ENCODE peak calls at places on chromosomes 16 and 17, in six cellular contexts. E is GM10248, H is LNCaP clone FGC, G is GM12865, A is Calu3, V is mesothelial cell of epicardium. K is an unnamed sample.

GRCh38 chr16:63890723-63891122 is 1231.1 kb downstream of the CDH11 start:
- DNase-seq in V (no peak), G (no peak), E (no peak), A (no peak), H (no peak), K (no peak)

GRCh38 chr16:10067406-10067805 is 114.8 kb downstream of the GRIN2A start:
- DNase-seq in V (no peak), A (no peak), H (no peak), E (no peak), G (no peak), K (no peak)

GRCh38 chr17:1758812-1759211 is 3.0 kb upstream of the SERPINF1 start:
- DNase-seq in H (no peak), G (no peak), V (no peak), E (no peak), A (no peak), K (no peak)

GRCh38 chr17:34243732-34244299 is 11.3 kb upstream of the CCL2 start:
- DNase-seq in V (no peak), H (no peak), A (no peak), E (no peak), G (no peak), K (no peak)

GRCh38 chr17:69574257-69575197 is 160.0 kb downstream of the MAP2K6 start:
- DNase-seq in G (no peak), E (no peak), A (no peak), V (no peak), H (no peak), K (no peak)

GRCh38 chr17:74430385-74430705 is 1.5 kb upstream of the GPRC5C start:
- DNase-seq in G (no peak), V (no peak), H (no peak), A (peak; percentile 19), E (no peak), K (no peak)

GRCh38 chr17:76152580-76152979 is 11.5 kb upstream of the FOXJ1 start:
- DNase-seq in G (no peak), H (no peak), E (no peak), A (no peak), V (no peak), K (no peak)

GRCh38 chr17:37131064-37131463 is 182.3 kb downstream of the AATF start:
- DNase-seq in A (no peak), G (no peak), V (no peak), H (no peak), E (no peak), K (no peak)

GRCh38 chr17:15398736-15399331 is 57.4 kb upstream of the TEKT3 start:
- DNase-seq in G (no peak), V (no peak), E (no peak), A (no peak), H (no peak), K (no peak)

GRCh38 chr16:4747906-4748681 is 13.8 kb downstream of the DNAAF8 start:
- DNase-seq in H (no peak), A (no peak), E (no peak), V (no peak), G (peak; percentile 22), K (no peak)

GRCh38 chr16:84214451-84215066 is 23.6 kb downstream of the ADAD2 start:
- DNase-seq in A (no peak), E (no peak), V (no peak), H (no peak), G (no peak), K (no peak)

GRCh38 chr17:35543856-35544255 is 6.4 kb upstream of the SLFN12L start:
- DNase-seq in E (no peak), G (no peak), V (no peak), H (no peak), A (peak; percentile 18), K (no peak)

GRCh38 chr17:33973491-33973890 is 281.6 kb upstream of the CCL2 start:
- DNase-seq in V (no peak), G (no peak), H (no peak), E (no peak), A (no peak), K (no peak)

GRCh38 chr16:66983033-66983432 is 5.4 kb upstream of the CES4A start:
- DNase-seq in G (no peak), V (no peak), H (no peak), A (no peak), E (no peak), K (no peak)

GRCh38 chr17:7548585-7549400 is at the start of gene TNFSF12:
- DNase-seq in G (no peak), E (peak; percentile 76), H (no peak), A (peak; percentile 16), V (no peak), K (peak; percentile 79)

GRCh38 chr17:81113158-81113724 is 52.1 kb upstream of the PVALEF start:
- DNase-seq in G (no peak), V (no peak), E (no peak), A (no peak), H (no peak), K (no peak)

GRCh38 chr17:78939615-78940014 is 14.4 kb upstream of the TIMP2 start:
- DNase-seq in E (no peak), H (no peak), V (no peak), A (no peak), G (no peak), K (no peak)

GRCh38 chr16:25009822-25010221 is 5.3 kb downstream of the ARHGAP17 start:
- DNase-seq in H (no peak), E (no peak), G (no peak), V (no peak), A (no peak), K (no peak)

GRCh38 chr17:7211512-7212277 is 7.9 kb downstream of the DLG4 start:
- DNase-seq in V (no peak), A (no peak), G (no peak), H (no peak), E (no peak), K (no peak)

GRCh38 chr16:11218324-11218962 is 37.6 kb downstream of the SOCS1 start:
- DNase-seq in V (no peak), A (no peak), H (no peak), G (no peak), E (no peak), K (no peak)

GRCh38 chr17:16486373-16487250 is 5.4 kb downstream of the LRRC75A start:
- DNase-seq in E (no peak), H (peak; percentile 75), A (peak; percentile 78), V (peak; percentile 53), G (no peak), K (no peak)

GRCh38 chr17:67718325-67718941 is 697 bp downstream of the NOL11 start:
- DNase-seq in V (no peak), A (peak; percentile 21), G (peak; percentile 44), E (peak; percentile 46), H (no peak), K (peak; percentile 42)

GRCh38 chr17:410674-411401 is 58.2 kb upstream of the RPH3AL start:
- DNase-seq in V (peak; percentile 43), E (no peak), A (peak; percentile 5), H (no peak), G (peak; percentile 54), K (no peak)

GRCh38 chr16:58331024-58331707 is 36.3 kb upstream of the PRSS54 start:
- DNase-seq in G (no peak), V (peak; percentile 53), E (no peak), H (no peak), A (peak; percentile 33), K (no peak)

GRCh38 chr16:65044861-65045260 is 77.0 kb downstream of the CDH11 start:
- DNase-seq in H (no peak), E (no peak), V (no peak), G (no peak), A (no peak), K (no peak)

DNA sequence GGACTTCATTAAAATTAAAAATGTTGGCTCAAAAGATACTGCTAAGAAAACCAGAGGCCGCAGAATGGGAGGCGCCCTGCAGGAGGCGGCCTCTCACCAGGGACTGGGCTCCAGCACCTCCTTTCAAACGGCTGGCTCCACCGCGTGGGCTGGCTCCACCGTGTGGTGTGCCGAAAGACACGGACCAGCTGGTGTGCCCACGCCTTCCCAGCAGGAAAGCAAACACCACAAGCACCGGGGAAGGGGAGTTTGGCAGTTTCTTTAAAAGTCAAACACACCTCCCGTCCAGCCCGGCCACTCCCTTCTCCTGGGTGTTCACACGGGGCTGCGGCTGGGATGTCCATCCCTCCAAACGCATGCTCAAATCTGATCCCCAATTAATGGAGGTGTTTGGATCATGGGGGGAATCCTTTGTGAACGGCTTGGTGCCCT is 13.9 kb downstream of the HAGH start:
- DNase-seq in A (peak; percentile 61), E (no peak), H (peak; percentile 82), G (peak; percentile 35), V (no peak), K (no peak)
- TF ChIP-seq CTCF in A (peak; percentile 56), E (peak; percentile 42), H (peak; percentile 78), G (peak; percentile 14), V (no peak), K (peak; percentile 54)

GRCh38 chr17:59310263-59310920 is 21.1 kb upstream of the YPEL2 start:
- DNase-seq in E (no peak), H (no peak), G (no peak), V (no peak), A (no peak), K (no peak)

GRCh38 chr17:59311051-59311468 is 20.4 kb upstream of the YPEL2 start:
- DNase-seq in G (peak; percentile 74), A (peak; percentile 28), E (peak; percentile 76), V (no peak), H (no peak), K (peak; percentile 74)
- TF ChIP-seq CTCF in G (peak; percentile 70), A (peak; percentile 39), E (peak; percentile 82), V (peak; percentile 57), H (peak; percentile 89), K (peak; percentile 80)

GRCh38 chr16:56269824-56270684 is 78.8 kb downstream of the GNAO1 start:
- DNase-seq in H (no peak), A (no peak), V (no peak), E (no peak), G (no peak), K (no peak)
- TF ChIP-seq CTCF in H (no peak), A (no peak), V (no peak), E (no peak), G (no peak), K (no peak)

DNA sequence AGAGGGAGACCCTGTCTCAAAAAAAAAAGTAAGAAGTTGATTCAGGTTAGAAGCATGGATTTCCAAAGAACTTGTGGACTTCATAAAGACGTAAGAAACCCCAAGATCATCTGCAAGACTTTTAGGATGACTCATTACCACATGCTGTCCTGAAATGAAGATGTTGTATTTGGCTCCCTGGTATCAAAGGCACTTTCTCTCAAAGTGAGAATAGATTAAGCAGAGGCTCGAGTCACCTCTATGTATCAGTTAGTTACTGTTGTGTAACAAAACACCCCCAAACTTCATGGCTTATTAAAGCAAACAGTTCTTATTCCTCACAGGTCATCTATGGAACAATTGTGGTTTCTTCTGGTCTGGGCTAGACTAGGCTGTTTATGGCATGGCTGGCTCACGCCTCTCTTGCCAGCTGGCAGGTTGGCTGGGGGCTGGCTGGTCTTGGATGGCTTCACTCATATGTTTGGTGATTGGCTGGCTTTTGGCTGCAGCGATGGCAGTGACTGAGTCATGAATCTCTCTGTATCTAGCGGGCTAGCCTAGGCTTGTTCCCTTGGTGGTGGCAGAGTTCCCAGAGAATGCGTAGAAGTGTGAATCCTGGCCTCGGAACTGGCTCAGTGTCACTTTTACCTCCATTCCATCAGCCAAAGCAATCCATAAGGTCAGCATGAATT is 60.4 kb upstream of the MSI2 start:
- DNase-seq in E (no peak), G (peak; percentile 13), V (no peak), H (peak; percentile 2), A (no peak), K (peak; percentile 19)
- TF ChIP-seq CTCF in E (no peak), G (no peak), V (no peak), H (no peak), A (no peak), K (no peak)

GRCh38 chr17:38589462-38590114 is 16.2 kb downstream of the SRCIN1 start:
- DNase-seq in V (no peak), A (no peak), H (no peak), G (no peak), E (no peak), K (no peak)
- TF ChIP-seq CTCF in V (no peak), A (no peak), H (no peak), G (no peak), E (no peak), K (no peak)

K was measured in GM13977.